ENCODE peak calls at places on chromosomes 11 and 22, in four cellular contexts. B is PC-9; X is CD8-positive, alpha-beta T cell; J is naive thymus-derived CD4-positive, alpha-beta T cell. R is an unnamed sample. For H3K36me3 and H3K4me1, the result is how much of the 10 kb centered on the place peaks cover.

GRCh38 chr11:6356503-6356902 is 33.8 kb upstream of the SMPD1 start:
- DNase-seq in B (no peak), X (no peak), J (no peak), R (no peak)

GRCh38 chr22:35335468-35335867 is 35.8 kb downstream of the TOM1 start:
- DNase-seq in B (peak), X (no peak), J (no peak), R (no peak)

GRCh38 chr11:110251837-110252236 is 44.6 kb downstream of the RDX start:
- DNase-seq in B (peak), X (no peak), J (no peak), R (no peak)

GRCh38 chr11:8282621-8283509 is 19.2 kb upstream of the LMO1 start:
- DNase-seq in B (no peak), X (no peak), J (no peak), R (no peak)

GRCh38 chr22:48302657-48303359 is 1524.9 kb downstream of the BRD1 start:
- DNase-seq in B (no peak), X (no peak), J (no peak), R (no peak)

GRCh38 chr22:27331526-27332281 is 469.9 kb downstream of the MN1 start:
- DNase-seq in B (peak), X (no peak), J (no peak), R (no peak)

GRCh38 chr22:47835726-47836125 is 1073.3 kb downstream of the TBC1D22A start:
- DNase-seq in B (peak), X (no peak), J (no peak), R (no peak)

GRCh38 chr11:60363542-60364525 is 14.5 kb upstream of the MS4A7 start:
- DNase-seq in B (peak), X (peak), J (peak), R (peak)

GRCh38 chr22:43293661-43294392 is 49.3 kb downstream of the SCUBE1 start:
- DNase-seq in B (peak), X (no peak), J (no peak), R (no peak)

GRCh38 chr22:37492428-37493344 is 6.5 kb upstream of the MFNG start:
- DNase-seq in B (peak), X (peak), J (no peak), R (no peak)

GRCh38 chr22:49853981-49854791 is 542 bp downstream of the ZBED4 start:
- DNase-seq in B (peak), X (no peak), J (no peak), R (no peak)

GRCh38 chr22:35540600-35541253 is at the start of gene RASD2:
- DNase-seq in B (peak), X (no peak), J (peak), R (peak)

GRCh38 chr11:126149759-126150236 is 61.7 kb downstream of the RPUSD4 start:
- DNase-seq in B (no peak), X (no peak), J (no peak), R (no peak)

GRCh38 chr22:39502789-39503464 is 837 bp downstream of the MIEF1 start:
- DNase-seq in B (no peak), X (no peak), J (no peak), R (no peak)

GRCh38 chr22:31829505-31829904 is 75.7 kb downstream of the DEPDC5 start:
- DNase-seq in B (peak), X (no peak), J (no peak), R (no peak)

GRCh38 chr11:68149417-68149816 is 28.2 kb upstream of the CHKA start:
- DNase-seq in B (no peak), X (no peak), J (no peak), R (no peak)

GRCh38 chr11:47847892-47848635 is at the start of gene NUP160:
- DNase-seq in B (peak), X (peak), J (peak), R (peak)

GRCh38 chr11:36792870-36793541 is 195.0 kb upstream of the RAG2 start:
- DNase-seq in B (no peak), X (no peak), J (no peak), R (no peak)

GRCh38 chr11:131471976-131472375 is 101.6 kb downstream of the NTM start:
- DNase-seq in B (no peak), X (no peak), J (no peak), R (no peak)

GRCh38 chr11:94241896-94242295 is 62.5 kb upstream of the IZUMO1R start:
- DNase-seq in B (no peak), X (no peak), J (no peak), R (no peak)

GRCh38 chr11:104534268-104534667 is 364.0 kb downstream of the CASP12 start:
- DNase-seq in B (no peak), X (no peak), J (no peak), R (no peak)

GRCh38 chr22:47050601-47051051 is 288.2 kb downstream of the TBC1D22A start:
- DNase-seq in B (no peak), X (no peak), J (no peak), R (no peak)

GRCh38 chr22:45295492-45295891 is 10.7 kb downstream of the UPK3A start:
- DNase-seq in B (no peak), X (no peak), J (no peak), R (no peak)

GRCh38 chr22:39396156-39396796 is 3.3 kb upstream of the TAB1 start:
- DNase-seq in B (no peak), X (no peak), J (no peak), R (no peak)

GRCh38 chr11:67596753-67597300 is 9.9 kb upstream of the NDUFV1 start:
- DNase-seq in B (no peak), X (no peak), J (no peak), R (no peak)

GRCh38 chr11:112025682-112026081 is 474 bp downstream of the DLAT start:
- DNase-seq in B (no peak), X (no peak), J (no peak), R (no peak)

GRCh38 chr22:31691408-31691807 is 29.4 kb upstream of the PISD start:
- DNase-seq in B (no peak), X (no peak), J (no peak), R (no peak)

GRCh38 chr11:44767421-44767820 is 40.7 kb downstream of the TSPAN18 start:
- DNase-seq in B (no peak), X (no peak), J (no peak), R (no peak)

GRCh38 chr11:19163627-19164026 is 38.2 kb downstream of the CSRP3 start:
- DNase-seq in B (no peak), X (no peak), J (no peak), R (no peak)
- H3K36me3 ChIP-seq in B (half or more), X (under half), J (under half), R (half or more)

DNA sequence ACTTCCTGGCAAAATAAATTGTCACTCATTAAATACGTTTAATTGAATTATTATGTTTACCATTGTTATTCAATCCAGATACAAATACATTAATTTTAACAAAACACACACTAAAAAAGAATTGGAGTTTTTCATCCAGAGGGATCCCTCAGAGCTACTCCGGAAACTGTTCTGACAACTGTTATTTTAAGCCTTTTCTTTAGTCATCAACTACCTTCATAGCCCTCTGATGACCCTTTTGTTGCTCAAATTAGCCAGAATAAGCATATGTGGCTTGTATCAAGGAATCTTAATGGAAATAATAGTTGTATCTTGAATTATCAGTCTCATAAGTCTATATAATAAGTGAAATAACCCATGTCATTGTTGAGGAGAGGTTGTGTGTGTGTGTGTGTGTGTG is 405.4 kb upstream of the FAT3 start:
- DNase-seq in B (no peak), X (no peak), J (no peak), R (no peak)
- H3K4me3 ChIP-seq in B (no peak), X (no peak), J (no peak), R (no peak)

DNA sequence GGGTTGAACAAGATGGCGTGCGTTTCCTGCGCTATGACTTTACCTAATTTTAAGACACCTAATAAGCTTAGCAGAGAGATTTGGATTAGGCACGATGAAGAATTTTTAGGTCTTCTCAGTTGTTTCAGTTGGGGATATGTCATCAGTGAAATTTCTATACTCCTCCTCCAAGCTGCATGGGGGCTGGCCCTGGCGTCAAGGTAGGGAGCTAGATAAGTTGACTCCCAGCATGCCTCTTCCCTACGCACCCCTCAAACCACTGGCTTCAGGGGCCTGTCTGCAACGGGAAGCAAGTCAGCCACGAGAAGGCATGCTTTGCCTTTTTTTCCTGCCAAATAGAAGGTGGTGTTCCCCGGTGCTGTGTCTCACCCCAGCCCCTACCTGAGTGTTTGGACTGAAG is 13.3 kb downstream of the DGAT2 start:
- DNase-seq in B (no peak), X (no peak), J (no peak), R (no peak)
- H3K4me1 ChIP-seq in B (half or more), X (under half), J (under half), R (under half)

GRCh38 chr22:28414017-28414416 is 265.6 kb downstream of the TTC28 start:
- DNase-seq in B (no peak), X (no peak), J (no peak), R (no peak)
- H3K36me3 ChIP-seq in B (under half), X (under half), J (under half), R (under half)

GRCh38 chr11:12376259-12376971 is 956 bp upstream of the PARVA start:
- DNase-seq in B (no peak), X (no peak), J (no peak), R (no peak)

GRCh38 chr11:12380565-12381325 is 3.4 kb downstream of the PARVA start:
- DNase-seq in B (no peak), X (no peak), J (no peak), R (no peak)

GRCh38 chr11:12377106-12377823 is at the start of gene PARVA:
- DNase-seq in B (peak), X (no peak), J (no peak), R (no peak)

GRCh38 chr11:12381875-12382274 is 4.5 kb downstream of the PARVA start:
- DNase-seq in B (no peak), X (no peak), J (no peak), R (no peak)

DNA sequence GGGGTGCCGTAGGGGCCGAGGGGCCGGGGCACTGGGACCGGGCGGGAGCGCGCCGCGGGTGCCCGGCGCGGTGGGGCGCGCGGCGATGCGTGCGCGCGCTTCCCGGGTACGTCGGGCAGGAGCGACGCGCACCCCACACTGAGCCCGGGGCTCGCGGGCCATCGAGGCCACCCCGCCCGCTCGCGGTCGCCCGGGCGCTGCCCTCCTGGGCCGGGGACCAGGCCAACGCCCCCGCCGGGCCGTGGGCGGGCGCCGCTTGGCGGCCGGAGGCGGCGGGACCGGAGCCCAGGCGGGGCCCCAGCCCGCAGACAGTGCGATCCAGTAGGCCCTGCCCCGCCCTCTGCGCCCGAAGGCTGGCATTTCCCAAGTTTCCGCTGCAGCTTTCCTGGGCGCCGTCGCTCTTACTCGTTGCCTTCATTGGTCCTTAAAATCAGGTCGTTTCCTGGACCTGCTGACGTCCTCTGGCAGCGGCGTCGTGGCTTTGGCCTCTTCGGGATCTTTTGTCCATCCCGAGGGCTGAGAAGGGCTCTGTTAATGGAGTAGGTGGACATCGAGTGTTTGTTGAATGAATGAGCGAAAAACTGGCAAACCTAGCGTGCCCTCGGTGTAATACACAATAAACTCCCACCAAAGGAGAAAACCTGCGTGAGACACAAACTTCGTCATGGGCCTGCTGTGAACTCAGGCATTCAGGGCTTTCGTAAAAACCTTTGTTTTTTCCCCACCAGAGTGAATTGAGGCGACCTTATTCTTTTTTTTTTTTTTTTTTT is 638 bp downstream of the PARVA start:
- DNase-seq in B (peak), X (no peak), J (no peak), R (no peak)
- H3K4me3 ChIP-seq in B (peak), X (peak), J (peak), R (peak)

GRCh38 chr11:78645226-78646202 is 70.8 kb upstream of the NARS2 start:
- DNase-seq in B (peak), X (peak), J (peak), R (peak)
- H3K4me1 ChIP-seq in B (under half), X (under half), J (under half), R (under half)

GRCh38 chr22:20586403-20586745 is 79.0 kb downstream of the MED15 start:
- DNase-seq in B (no peak), X (no peak), J (no peak), R (no peak)
- H3K36me3 ChIP-seq in B (under half), X (under half), J (under half), R (half or more)

R was measured in CD4-positive, CD25-positive, alpha-beta regulatory T cell.